ENCODE peak calls at places on chromosomes 2 and 18, in seven cellular contexts. M is right lobe of liver, A is Peyer's patch, Q is prostate gland, Y is K562, D is A549, T is GM12892. O is an unnamed sample.

GRCh38 chr2:187915810-187916209 is 361.6 kb upstream of the TFPI start:
- DNase-seq in M (no peak), A (no peak), Q (no peak), Y (no peak), D (no peak), T (no peak), O (no peak)

GRCh38 chr18:9943311-9943710 is 29.5 kb downstream of the VAPA start:
- DNase-seq in M (no peak), A (no peak), Q (no peak), Y (no peak), D (no peak), T (no peak), O (no peak)

GRCh38 chr2:227455200-227455599 is 16.8 kb upstream of the AGFG1 start:
- DNase-seq in M (no peak), A (no peak), Q (no peak), Y (no peak), D (no peak), T (no peak), O (peak)

GRCh38 chr18:3058328-3059191 is 45.6 kb upstream of the LPIN2 start:
- DNase-seq in M (no peak), A (no peak), Q (no peak), Y (no peak), D (peak), T (no peak), O (no peak)

GRCh38 chr2:84830758-84831500 is 50.0 kb downstream of the TRABD2A start:
- DNase-seq in M (no peak), A (no peak), Q (no peak), Y (no peak), D (no peak), T (no peak), O (no peak)

GRCh38 chr2:38146917-38147307 is 71.0 kb upstream of the CYP1B1 start:
- DNase-seq in M (peak), A (no peak), Q (no peak), Y (peak), D (peak), T (peak), O (no peak)

GRCh38 chr2:158818511-158818910 is 23.4 kb downstream of the DAPL1 start:
- DNase-seq in M (no peak), A (no peak), Q (no peak), Y (no peak), D (no peak), T (no peak), O (no peak)

GRCh38 chr2:137809837-137810236 is 154.4 kb upstream of the HNMT start:
- DNase-seq in M (no peak), A (no peak), Q (no peak), Y (no peak), D (no peak), T (no peak), O (no peak)

GRCh38 chr2:316381-316780 is 28.5 kb upstream of the ALKAL2 start:
- DNase-seq in M (no peak), A (no peak), Q (no peak), Y (no peak), D (no peak), T (no peak), O (no peak)

GRCh38 chr2:26735096-26735495 is 29.0 kb upstream of the SLC35F6 start:
- DNase-seq in M (no peak), A (no peak), Q (no peak), Y (no peak), D (peak), T (no peak), O (no peak)

GRCh38 chr2:20565623-20566236 is 85.2 kb downstream of the HS1BP3 start:
- DNase-seq in M (no peak), A (no peak), Q (no peak), Y (no peak), D (no peak), T (no peak), O (no peak)

GRCh38 chr2:240214790-240215675 is 74.6 kb upstream of the OTOS start:
- DNase-seq in M (no peak), A (peak), Q (no peak), Y (no peak), D (no peak), T (no peak), O (no peak)

GRCh38 chr2:20612835-20613341 is 38.0 kb downstream of the HS1BP3 start:
- DNase-seq in M (no peak), A (peak), Q (no peak), Y (no peak), D (no peak), T (peak), O (no peak)

GRCh38 chr18:58015045-58015444 is 29.0 kb upstream of the NEDD4L start:
- DNase-seq in M (no peak), A (peak), Q (no peak), Y (no peak), D (no peak), T (peak), O (no peak)

GRCh38 chr2:98026292-98026691 is 30.5 kb upstream of the TMEM131 start:
- DNase-seq in M (no peak), A (no peak), Q (no peak), Y (no peak), D (no peak), T (no peak), O (no peak)

GRCh38 chr18:6785411-6785810 is 55.9 kb downstream of the ARHGAP28 start:
- DNase-seq in M (no peak), A (no peak), Q (no peak), Y (no peak), D (no peak), T (no peak), O (no peak)

GRCh38 chr2:27799646-27800010 is 28.1 kb downstream of the MRPL33 start:
- DNase-seq in M (no peak), A (no peak), Q (no peak), Y (no peak), D (no peak), T (no peak), O (no peak)

GRCh38 chr18:56139792-56140254 is 498.6 kb downstream of the TXNL1 start:
- DNase-seq in M (peak), A (no peak), Q (no peak), Y (no peak), D (no peak), T (no peak), O (no peak)

GRCh38 chr2:155109527-155109926 is 411.0 kb downstream of the KCNJ3 start:
- DNase-seq in M (no peak), A (no peak), Q (no peak), Y (no peak), D (no peak), T (no peak), O (no peak)

GRCh38 chr2:203551653-203552250 is 16.7 kb upstream of the RAPH1 start:
- DNase-seq in M (peak), A (no peak), Q (peak), Y (no peak), D (peak), T (no peak), O (no peak)

GRCh38 chr2:201257941-201258665 is 2.2 kb upstream of the CASP8 start:
- DNase-seq in M (peak), A (peak), Q (peak), Y (peak), D (peak), T (peak), O (peak)

GRCh38 chr2:55120634-55121359 is 70.5 kb upstream of the RTN4 start:
- DNase-seq in M (no peak), A (no peak), Q (no peak), Y (peak), D (no peak), T (no peak), O (peak)

GRCh38 chr2:224261316-224261715 is 140.6 kb downstream of the FAM124B start:
- DNase-seq in M (no peak), A (no peak), Q (no peak), Y (no peak), D (no peak), T (no peak), O (no peak)

GRCh38 chr2:61144697-61145268 is 17.2 kb upstream of the C2orf74 start:
- DNase-seq in M (peak), A (peak), Q (peak), Y (no peak), D (peak), T (peak), O (peak)
- TF ChIP-seq POLR2A in M (peak), A (peak), Q (peak), Y (no peak), D (peak), T (peak), O (peak)

DNA sequence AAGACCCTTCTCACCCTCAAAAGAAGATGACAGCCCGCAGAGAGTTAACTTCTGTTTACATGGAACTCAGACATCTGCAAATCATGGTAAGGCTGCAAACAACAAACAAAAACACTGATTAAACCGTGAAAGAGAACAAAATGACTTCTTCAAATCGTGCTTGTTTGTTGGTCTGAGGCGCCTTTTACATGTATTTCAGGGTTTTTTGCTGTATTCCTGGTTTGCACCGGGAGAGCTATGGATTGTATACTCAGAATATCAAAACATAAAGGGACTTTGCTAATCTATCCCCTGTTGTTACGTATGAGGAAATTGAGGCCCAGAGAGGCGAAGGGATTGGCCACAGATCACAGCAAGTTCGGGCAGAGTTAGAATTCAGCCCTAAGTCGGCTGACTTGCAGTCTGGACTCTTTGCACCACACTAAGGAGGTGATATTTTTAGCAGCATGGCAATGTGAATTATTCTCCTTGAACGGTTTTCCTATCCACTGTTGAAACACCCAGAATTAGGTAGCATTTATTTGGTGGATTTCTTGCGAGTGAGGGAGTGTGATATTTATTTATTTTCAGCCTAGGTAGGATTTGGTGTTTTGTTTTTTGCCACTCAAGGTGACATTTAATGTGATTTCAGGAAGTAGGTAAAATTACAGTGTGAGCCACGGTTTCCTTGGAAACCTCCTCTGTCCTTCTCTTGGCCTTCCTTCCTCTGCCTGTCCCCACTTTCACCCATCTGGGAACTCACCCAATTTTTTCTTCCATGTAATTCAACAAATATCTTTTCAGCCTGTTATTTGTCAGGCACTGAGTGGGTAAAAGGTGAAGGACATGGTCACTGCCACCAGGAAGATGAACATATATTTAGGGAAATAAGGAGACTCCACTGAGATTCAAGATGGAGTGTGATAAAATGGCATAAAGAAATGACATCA is 980 bp upstream of the PDE6D start:
- DNase-seq in M (no peak), A (peak), Q (peak), Y (peak), D (peak), T (no peak), O (peak)
- TF ChIP-seq POLR2A in M (no peak), A (peak), Q (peak), Y (no peak), D (no peak), T (no peak), O (no peak)

GRCh38 chr2:105797298-105797819 is 52.6 kb downstream of the NCK2 start:
- DNase-seq in M (no peak), A (peak), Q (no peak), Y (peak), D (no peak), T (no peak), O (no peak)
- TF ChIP-seq POLR2A in M (no peak), A (no peak), Q (no peak), Y (no peak), D (no peak), T (peak), O (no peak)

GRCh38 chr2:10043906-10044601 is 704 bp downstream of the KLF11 start:
- DNase-seq in M (peak), A (peak), Q (peak), Y (peak), D (peak), T (peak), O (peak)

GRCh38 chr2:10041711-10042110 is 1.6 kb upstream of the KLF11 start:
- DNase-seq in M (no peak), A (no peak), Q (no peak), Y (no peak), D (no peak), T (no peak), O (no peak)

GRCh38 chr2:10039658-10040410 is 3.5 kb upstream of the KLF11 start:
- DNase-seq in M (no peak), A (no peak), Q (peak), Y (no peak), D (no peak), T (no peak), O (no peak)

GRCh38 chr2:10043256-10043905 is at the start of gene KLF11:
- DNase-seq in M (peak), A (peak), Q (peak), Y (peak), D (peak), T (peak), O (peak)

GRCh38 chr2:10042301-10043161 is 819 bp upstream of the KLF11 start:
- DNase-seq in M (peak), A (peak), Q (no peak), Y (peak), D (no peak), T (no peak), O (peak)
- TF ChIP-seq POLR2A in M (peak), A (no peak), Q (no peak), Y (no peak), D (no peak), T (no peak), O (no peak)

O was measured in erythroblast.